ENCODE peak calls at places on chromosome 13, in nine cellular contexts. N is cardiac fibroblast, W is left ventricle myocardium inferior, D is PC-3, P is left lung, J is endothelial cell, B is OCI-LY7, G is nephron progenitor cell, S is fibroblast of lung. M is an unnamed sample.
A peak's percentile ranks its signal among the peaks of the same experiment; 100 is the strongest.

GRCh38 chr13:97224544-97225324 is 2.6 kb downstream of the MBNL2 start:
- DNase-seq in G (no peak), J (no peak), B (no peak), D (peak; percentile 71), P (no peak), W (no peak), N (peak; percentile 79), S (peak; percentile 64), M (no peak)

GRCh38 chr13:111857336-111857735 is 209.6 kb upstream of the SOX1 start:
- DNase-seq in N (no peak), B (no peak), D (no peak), G (no peak), W (no peak), S (no peak), P (peak; percentile 31), J (no peak), M (no peak)

GRCh38 chr13:110874508-110874960 is 40.3 kb downstream of the ANKRD10 start:
- DNase-seq in G (peak; percentile 90), D (peak; percentile 70), B (no peak), J (peak; percentile 76), W (peak; percentile 90), P (peak; percentile 94), N (peak; percentile 77), S (peak; percentile 64), M (peak; percentile 84)

GRCh38 chr13:28753208-28753892 is 34.6 kb upstream of the SLC46A3 start:
- DNase-seq in D (peak; percentile 92), B (no peak), W (peak; percentile 21), N (peak; percentile 93), J (no peak), P (no peak), S (peak; percentile 70), G (no peak), M (no peak)

GRCh38 chr13:101916758-101917474 is 464.4 kb downstream of the ITGBL1 start:
- DNase-seq in D (no peak), B (no peak), G (peak; percentile 49), P (peak; percentile 78), N (no peak), S (no peak), W (no peak), J (peak; percentile 15), M (peak; percentile 15)

GRCh38 chr13:48304132-48304876 is 753 bp downstream of the RB1 start:
- DNase-seq in D (peak; percentile 29), G (peak; percentile 31), P (no peak), B (peak; percentile 98), J (peak; percentile 14), S (peak; percentile 61), N (peak; percentile 67), W (peak; percentile 36), M (peak; percentile 90)

GRCh38 chr13:101473458-101473857 is 21.0 kb downstream of the ITGBL1 start:
- DNase-seq in S (peak; percentile 92), J (no peak), D (peak; percentile 64), G (no peak), B (no peak), N (peak; percentile 79), P (no peak), W (peak; percentile 32), M (no peak)

GRCh38 chr13:40109324-40109958 is 454.0 kb downstream of the COG6 start:
- DNase-seq in G (no peak), B (no peak), N (peak; percentile 94), S (peak; percentile 96), P (no peak), W (no peak), J (no peak), D (peak; percentile 82), M (no peak)

GRCh38 chr13:33721719-33722118 is 96.2 kb upstream of the RFC3 start:
- DNase-seq in P (no peak), W (no peak), J (no peak), S (peak; percentile 30), G (no peak), B (no peak), N (peak; percentile 49), D (no peak), M (no peak)

GRCh38 chr13:94764576-94765321 is 52.4 kb upstream of the SOX21 start:
- DNase-seq in S (no peak), P (no peak), W (no peak), J (no peak), N (no peak), D (no peak), B (no peak), G (no peak), M (no peak)

GRCh38 chr13:28494537-28494860 is 429 bp downstream of the FLT1 start:
- DNase-seq in J (peak; percentile 23), P (peak; percentile 81), S (no peak), G (peak; percentile 48), W (no peak), D (no peak), N (peak; percentile 31), B (no peak), M (peak; percentile 66)

GRCh38 chr13:39040206-39040605 is 1.9 kb downstream of the NHLRC3 start:
- DNase-seq in P (no peak), B (no peak), D (no peak), W (no peak), N (peak; percentile 12), G (no peak), J (no peak), S (peak; percentile 6), M (no peak)

GRCh38 chr13:20198781-20199180 is 6.0 kb upstream of the GJB2 start:
- DNase-seq in P (no peak), J (no peak), W (no peak), D (peak; percentile 63), S (no peak), B (no peak), N (no peak), G (no peak), M (no peak)

GRCh38 chr13:84208251-84208650 is 326.0 kb upstream of the SLITRK1 start:
- DNase-seq in W (no peak), G (no peak), P (no peak), D (no peak), S (no peak), B (no peak), N (no peak), J (no peak), M (no peak)

GRCh38 chr13:114110091-114110829 is 22.2 kb downstream of the RASA3 start:
- DNase-seq in W (no peak), N (no peak), S (no peak), D (no peak), B (peak; percentile 84), P (peak; percentile 88), J (peak; percentile 74), G (no peak), M (peak; percentile 67)
- TF ChIP-seq CTCF in W (peak; percentile 13), N (no peak), S (no peak), D (no peak), B (peak; percentile 54), P (no peak), J (peak; percentile 16), G (no peak), M (peak; percentile 6)

GRCh38 chr13:109123971-109124370 is 494.6 kb downstream of the MYO16 start:
- DNase-seq in W (no peak), G (no peak), J (no peak), B (no peak), P (no peak), D (no peak), S (no peak), N (no peak), M (no peak)
- TF ChIP-seq CTCF in W (no peak), G (no peak), J (no peak), B (no peak), P (no peak), D (no peak), S (no peak), N (no peak), M (no peak)

GRCh38 chr13:27341616-27342015 is 71.0 kb downstream of the RASL11A start:
- DNase-seq in P (no peak), W (no peak), S (no peak), B (no peak), D (no peak), G (peak; percentile 27), N (peak; percentile 14), J (no peak), M (no peak)

GRCh38 chr13:27338207-27338606 is 67.6 kb downstream of the RASL11A start:
- DNase-seq in G (no peak), W (no peak), S (no peak), J (no peak), B (no peak), P (no peak), N (no peak), D (no peak), M (no peak)

GRCh38 chr13:27336005-27336673 is 65.5 kb downstream of the RASL11A start:
- DNase-seq in P (no peak), N (peak; percentile 10), B (no peak), S (peak; percentile 28), D (no peak), W (no peak), J (no peak), G (no peak), M (no peak)

GRCh38 chr13:27338816-27339215 is 68.2 kb downstream of the RASL11A start:
- DNase-seq in B (peak; percentile 79), P (no peak), W (no peak), S (no peak), N (peak; percentile 19), D (no peak), G (no peak), J (peak; percentile 38), M (peak; percentile 24)

DNA sequence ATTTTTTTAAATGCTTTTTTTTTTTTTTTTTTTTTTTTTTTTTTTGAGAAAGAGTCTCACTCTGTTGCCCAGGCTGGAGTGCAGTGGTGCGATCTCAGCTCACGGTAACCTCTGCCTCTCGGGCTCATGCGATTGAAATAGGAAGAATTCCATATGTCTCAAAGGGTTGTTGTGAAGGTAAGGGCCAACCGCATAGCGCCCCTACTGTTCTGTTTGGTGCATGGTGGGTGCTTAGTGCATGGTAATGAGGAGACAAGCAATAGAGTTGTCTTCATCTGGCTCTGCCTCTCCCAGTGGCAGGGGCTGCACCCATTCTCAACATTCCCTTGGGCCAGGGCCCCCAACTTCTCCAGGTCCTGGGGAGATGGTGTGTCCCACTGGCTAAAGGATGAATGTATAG is 68.7 kb downstream of the RASL11A start:
- DNase-seq in B (peak; percentile 78), J (peak; percentile 57), D (peak; percentile 71), W (no peak), P (no peak), N (peak; percentile 52), S (peak; percentile 61), G (peak; percentile 30), M (peak; percentile 38)
- TF ChIP-seq CTCF in B (peak; percentile 67), J (peak; percentile 37), D (peak; percentile 59), W (peak; percentile 58), P (peak; percentile 28), N (peak; percentile 78), S (peak; percentile 76), G (peak; percentile 18), M (peak; percentile 58)

DNA sequence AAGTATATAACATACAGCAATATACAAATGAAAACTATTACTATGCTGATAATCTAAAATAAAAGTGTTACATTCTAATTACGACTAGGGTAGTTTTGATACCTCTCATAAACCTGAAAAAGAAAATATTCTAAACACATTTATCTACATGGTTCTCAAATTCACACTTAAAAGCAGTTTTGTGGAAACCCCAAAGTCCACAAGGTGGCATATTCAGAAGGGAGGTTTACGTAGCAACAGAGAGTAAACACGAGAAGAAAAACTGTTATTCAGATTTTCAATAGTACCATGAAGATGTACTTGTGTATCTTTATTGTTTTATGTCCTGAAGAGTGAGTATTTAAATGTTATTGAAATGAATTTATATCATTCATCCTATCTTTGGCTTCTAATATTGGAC is 275.9 kb upstream of the KLHL1 start:
- DNase-seq in D (no peak), N (no peak), P (no peak), S (no peak), W (no peak), B (no peak), J (no peak), G (no peak), M (no peak)
- TF ChIP-seq CTCF in D (no peak), N (no peak), P (no peak), S (no peak), W (no peak), B (no peak), J (no peak), G (no peak), M (no peak)

GRCh38 chr13:79901336-79901735 is 420.4 kb downstream of the NDFIP2 start:
- DNase-seq in W (no peak), P (peak; percentile 10), N (peak; percentile 61), J (no peak), D (no peak), G (no peak), B (no peak), S (peak; percentile 57), M (no peak)
- TF ChIP-seq CTCF in W (no peak), P (no peak), N (no peak), J (no peak), D (no peak), G (no peak), B (no peak), S (no peak), M (no peak)